ENCODE peak calls at places on chromosomes 2 and 18, in four cellular contexts. One of them, this sample, is unnamed.

GRCh38 chr2:241809383-241810303 is 650 bp downstream of the NEU4 start:
- DNase-seq in activated naive CD4-positive, alpha-beta T cell treated with Interleukin-2 at 50 U/mL for 16 hours: no peak
- DNase-seq in M059J: no peak
- DNase-seq in AG20443: peak
- DNase-seq in this sample: no peak

GRCh38 chr2:99809259-99809900 is 319.6 kb upstream of the REV1 start:
- DNase-seq in activated naive CD4-positive, alpha-beta T cell treated with Interleukin-2 at 50 U/mL for 16 hours: no peak
- DNase-seq in M059J: peak
- DNase-seq in AG20443: no peak
- DNase-seq in this sample: no peak

GRCh38 chr2:108270346-108270745 is 18.3 kb upstream of the SULT1C2 start:
- DNase-seq in activated naive CD4-positive, alpha-beta T cell treated with Interleukin-2 at 50 U/mL for 16 hours: no peak
- DNase-seq in M059J: no peak
- DNase-seq in AG20443: no peak
- DNase-seq in this sample: no peak

GRCh38 chr2:189406612-189407011 is 34.7 kb upstream of the WDR75 start:
- DNase-seq in activated naive CD4-positive, alpha-beta T cell treated with Interleukin-2 at 50 U/mL for 16 hours: no peak
- DNase-seq in M059J: no peak
- DNase-seq in AG20443: no peak
- DNase-seq in this sample: no peak

GRCh38 chr18:40371673-40372072 is 1583.4 kb upstream of the PIK3C3 start:
- DNase-seq in activated naive CD4-positive, alpha-beta T cell treated with Interleukin-2 at 50 U/mL for 16 hours: no peak
- DNase-seq in M059J: peak
- DNase-seq in AG20443: peak
- DNase-seq in this sample: no peak

GRCh38 chr2:172427256-172427989 is at the start of gene ITGA6:
- DNase-seq in activated naive CD4-positive, alpha-beta T cell treated with Interleukin-2 at 50 U/mL for 16 hours: peak
- DNase-seq in M059J: peak
- DNase-seq in AG20443: peak
- DNase-seq in this sample: peak

GRCh38 chr2:207505728-207506127 is 24.0 kb upstream of the CREB1 start:
- DNase-seq in activated naive CD4-positive, alpha-beta T cell treated with Interleukin-2 at 50 U/mL for 16 hours: peak
- DNase-seq in M059J: peak
- DNase-seq in AG20443: peak
- DNase-seq in this sample: no peak

GRCh38 chr2:8364668-8365067 is 317.2 kb upstream of the ID2 start:
- DNase-seq in activated naive CD4-positive, alpha-beta T cell treated with Interleukin-2 at 50 U/mL for 16 hours: no peak
- DNase-seq in M059J: no peak
- DNase-seq in AG20443: no peak
- DNase-seq in this sample: no peak

GRCh38 chr2:11187083-11187619 is 31.9 kb downstream of the SLC66A3 start:
- DNase-seq in activated naive CD4-positive, alpha-beta T cell treated with Interleukin-2 at 50 U/mL for 16 hours: no peak
- DNase-seq in M059J: peak
- DNase-seq in AG20443: peak
- DNase-seq in this sample: no peak

GRCh38 chr18:6950641-6951040 is 167.0 kb downstream of the LAMA1 start:
- DNase-seq in activated naive CD4-positive, alpha-beta T cell treated with Interleukin-2 at 50 U/mL for 16 hours: no peak
- DNase-seq in M059J: no peak
- DNase-seq in AG20443: no peak
- DNase-seq in this sample: no peak

GRCh38 chr2:172335731-172336130 is 91.7 kb upstream of the ITGA6 start:
- DNase-seq in activated naive CD4-positive, alpha-beta T cell treated with Interleukin-2 at 50 U/mL for 16 hours: no peak
- DNase-seq in M059J: no peak
- DNase-seq in AG20443: no peak
- DNase-seq in this sample: peak

GRCh38 chr18:67072789-67073188 is 443.7 kb downstream of the DSEL start:
- DNase-seq in activated naive CD4-positive, alpha-beta T cell treated with Interleukin-2 at 50 U/mL for 16 hours: no peak
- DNase-seq in M059J: no peak
- DNase-seq in AG20443: no peak
- DNase-seq in this sample: no peak

GRCh38 chr2:171287036-171287435 is 126.3 kb upstream of the TLK1 start:
- DNase-seq in activated naive CD4-positive, alpha-beta T cell treated with Interleukin-2 at 50 U/mL for 16 hours: no peak
- DNase-seq in M059J: no peak
- DNase-seq in AG20443: no peak
- DNase-seq in this sample: no peak

GRCh38 chr2:176075476-176075875 is 8.3 kb downstream of the EVX2 start:
- DNase-seq in activated naive CD4-positive, alpha-beta T cell treated with Interleukin-2 at 50 U/mL for 16 hours: no peak
- DNase-seq in M059J: no peak
- DNase-seq in AG20443: no peak
- DNase-seq in this sample: no peak

GRCh38 chr2:239431536-239431935 is 30.7 kb upstream of the HDAC4 start:
- DNase-seq in activated naive CD4-positive, alpha-beta T cell treated with Interleukin-2 at 50 U/mL for 16 hours: no peak
- DNase-seq in M059J: no peak
- DNase-seq in AG20443: no peak
- DNase-seq in this sample: no peak

GRCh38 chr2:39762448-39762847 is 16.6 kb downstream of the THUMPD2 start:
- DNase-seq in activated naive CD4-positive, alpha-beta T cell treated with Interleukin-2 at 50 U/mL for 16 hours: no peak
- DNase-seq in M059J: no peak
- DNase-seq in AG20443: no peak
- DNase-seq in this sample: no peak

This sample was measured in cerebellar cortex.